ENCODE peak calls at places on chromosomes 4 and X, in eight cellular contexts. V, Y, F, N, P, R, E and M are unnamed samples.

GRCh38 chrX:107849747-107850478 is 24.2 kb downstream of the MID2 start:
- DNase-seq in V (no peak), Y (no peak), F (peak; percentile 43), N (peak; percentile 26), P (no peak), R (no peak), E (no peak), M (no peak)

GRCh38 chrX:68921937-68922456 is 93.2 kb downstream of the EFNB1 start:
- DNase-seq in V (no peak), Y (no peak), F (no peak), N (no peak), P (no peak), R (no peak), E (no peak), M (no peak)

GRCh38 chrX:22399793-22400192 is 127.1 kb downstream of the CBLL2 start:
- DNase-seq in V (no peak), Y (no peak), F (peak; percentile 48), N (no peak), P (no peak), R (no peak), E (peak; percentile 4), M (no peak)

GRCh38 chrX:18793601-18794089 is 86.2 kb downstream of the PPEF1 start:
- DNase-seq in V (no peak), Y (no peak), F (no peak), N (no peak), P (no peak), R (no peak), E (no peak), M (peak; percentile 12)

GRCh38 chrX:128464091-128464490 is 411.9 kb upstream of the ACTRT1 start:
- DNase-seq in V (no peak), Y (no peak), F (no peak), N (no peak), P (no peak), R (no peak), E (no peak), M (no peak)

GRCh38 chrX:34562006-34562405 is 95.1 kb downstream of the TMEM47 start:
- DNase-seq in V (no peak), Y (no peak), F (no peak), N (no peak), P (no peak), R (no peak), E (no peak), M (no peak)

GRCh38 chr4:150242820-150243458 is 164.7 kb downstream of the DCLK2 start:
- DNase-seq in V (no peak), Y (no peak), F (no peak), N (peak; percentile 77), P (peak; percentile 19), R (peak; percentile 62), E (no peak), M (peak; percentile 32)

GRCh38 chr4:22962186-22962786 is 269.5 kb downstream of the GBA3 start:
- DNase-seq in V (no peak), Y (no peak), F (no peak), N (peak; percentile 12), P (no peak), R (peak; percentile 30), E (no peak), M (no peak)

GRCh38 chr4:98688416-98689290 is 30.2 kb upstream of the TSPAN5 start:
- DNase-seq in V (no peak), Y (no peak), F (peak; percentile 76), N (peak; percentile 66), P (no peak), R (peak; percentile 19), E (peak; percentile 40), M (peak; percentile 47)